ENCODE peak calls at places on chromosomes 6 and 20, in five cellular contexts. One of them, this sample, is unnamed.

GRCh38 chr20:22106308-22106938 is 401.0 kb downstream of the PAX1 start:
- DNase-seq in heart right ventricle: no peak
- DNase-seq in dorsolateral prefrontal cortex: no peak
- DNase-seq in cardiac muscle cell: no peak
- DNase-seq in CD4-positive, CD25-positive, alpha-beta regulatory T cell: no peak
- DNase-seq in this sample: no peak

GRCh38 chr20:8132015-8132631 is at the start of gene PLCB1:
- DNase-seq in cardiac muscle cell: peak; percentile 94
- DNase-seq in dorsolateral prefrontal cortex: peak; percentile 79
- DNase-seq in heart right ventricle: peak; percentile 88
- DNase-seq in CD4-positive, CD25-positive, alpha-beta regulatory T cell: peak; percentile 38
- DNase-seq in this sample: peak; percentile 73

GRCh38 chr6:28747631-28748157 is 176.1 kb downstream of the TRIM27 start:
- DNase-seq in CD4-positive, CD25-positive, alpha-beta regulatory T cell: no peak
- DNase-seq in cardiac muscle cell: peak; percentile 60
- DNase-seq in dorsolateral prefrontal cortex: no peak
- DNase-seq in heart right ventricle: no peak
- DNase-seq in this sample: peak; percentile 64

GRCh38 chr20:62119591-62120364 is 2.5 kb upstream of the LSM14B start:
- DNase-seq in CD4-positive, CD25-positive, alpha-beta regulatory T cell: no peak
- DNase-seq in cardiac muscle cell: no peak
- DNase-seq in heart right ventricle: peak; percentile 75
- DNase-seq in dorsolateral prefrontal cortex: no peak
- DNase-seq in this sample: no peak

GRCh38 chr6:106422551-106422950 is 62.0 kb downstream of the CRYBG1 start:
- DNase-seq in heart right ventricle: no peak
- DNase-seq in CD4-positive, CD25-positive, alpha-beta regulatory T cell: no peak
- DNase-seq in cardiac muscle cell: no peak
- DNase-seq in dorsolateral prefrontal cortex: no peak
- DNase-seq in this sample: no peak

GRCh38 chr20:23602261-23602660 is 3.5 kb downstream of the CST9 start:
- DNase-seq in dorsolateral prefrontal cortex: no peak
- DNase-seq in cardiac muscle cell: no peak
- DNase-seq in heart right ventricle: no peak
- DNase-seq in CD4-positive, CD25-positive, alpha-beta regulatory T cell: no peak
- DNase-seq in this sample: no peak

GRCh38 chr6:75752365-75752764 is 3.3 kb downstream of the MYO6 start:
- DNase-seq in cardiac muscle cell: no peak
- DNase-seq in dorsolateral prefrontal cortex: no peak
- DNase-seq in CD4-positive, CD25-positive, alpha-beta regulatory T cell: no peak
- DNase-seq in heart right ventricle: no peak
- DNase-seq in this sample: no peak

GRCh38 chr6:149140137-149140909 is 177.2 kb upstream of the TAB2 start:
- DNase-seq in dorsolateral prefrontal cortex: no peak
- DNase-seq in CD4-positive, CD25-positive, alpha-beta regulatory T cell: peak; percentile 47
- DNase-seq in cardiac muscle cell: peak; percentile 29
- DNase-seq in heart right ventricle: no peak
- DNase-seq in this sample: peak; percentile 85

GRCh38 chr20:23632711-23633573 is 4.8 kb downstream of the CST3 start:
- DNase-seq in heart right ventricle: no peak
- DNase-seq in dorsolateral prefrontal cortex: no peak
- DNase-seq in CD4-positive, CD25-positive, alpha-beta regulatory T cell: no peak
- DNase-seq in cardiac muscle cell: no peak
- DNase-seq in this sample: no peak

GRCh38 chr20:48008850-48009535 is 223.7 kb upstream of the SULF2 start:
- DNase-seq in cardiac muscle cell: peak; percentile 79
- DNase-seq in heart right ventricle: no peak
- DNase-seq in CD4-positive, CD25-positive, alpha-beta regulatory T cell: no peak
- DNase-seq in dorsolateral prefrontal cortex: no peak
- DNase-seq in this sample: no peak

GRCh38 chr6:151391021-151391470 is 313 bp downstream of the ZBTB2 start:
- DNase-seq in dorsolateral prefrontal cortex: peak; percentile 68
- DNase-seq in CD4-positive, CD25-positive, alpha-beta regulatory T cell: peak; percentile 87
- DNase-seq in heart right ventricle: peak; percentile 87
- DNase-seq in cardiac muscle cell: peak; percentile 79
- DNase-seq in this sample: peak; percentile 86

GRCh38 chr6:139613496-139613895 is 239.0 kb upstream of the CITED2 start:
- DNase-seq in cardiac muscle cell: no peak
- DNase-seq in heart right ventricle: no peak
- DNase-seq in dorsolateral prefrontal cortex: no peak
- DNase-seq in CD4-positive, CD25-positive, alpha-beta regulatory T cell: no peak
- DNase-seq in this sample: no peak

GRCh38 chr6:20056350-20056992 is 155.8 kb downstream of the MBOAT1 start:
- DNase-seq in cardiac muscle cell: peak; percentile 75
- DNase-seq in dorsolateral prefrontal cortex: no peak
- DNase-seq in CD4-positive, CD25-positive, alpha-beta regulatory T cell: no peak
- DNase-seq in heart right ventricle: no peak
- DNase-seq in this sample: peak; percentile 37

GRCh38 chr20:46022411-46023147 is 6.4 kb upstream of the SLC12A5 start:
- DNase-seq in heart right ventricle: peak; percentile 39
- DNase-seq in cardiac muscle cell: peak; percentile 48
- DNase-seq in dorsolateral prefrontal cortex: peak; percentile 73
- DNase-seq in CD4-positive, CD25-positive, alpha-beta regulatory T cell: peak; percentile 74
- DNase-seq in this sample: peak; percentile 71

GRCh38 chr20:23683807-23684206 is 5.0 kb downstream of the CST4 start:
- DNase-seq in CD4-positive, CD25-positive, alpha-beta regulatory T cell: no peak
- DNase-seq in cardiac muscle cell: no peak
- DNase-seq in dorsolateral prefrontal cortex: no peak
- DNase-seq in heart right ventricle: no peak
- DNase-seq in this sample: no peak

GRCh38 chr6:50821431-50822077 is 2.9 kb downstream of the TFAP2B start:
- DNase-seq in dorsolateral prefrontal cortex: no peak
- DNase-seq in cardiac muscle cell: no peak
- DNase-seq in CD4-positive, CD25-positive, alpha-beta regulatory T cell: no peak
- DNase-seq in heart right ventricle: no peak
- DNase-seq in this sample: no peak
- H3K4me3 ChIP-seq in dorsolateral prefrontal cortex: no peak overlapping the region
- H3K4me3 ChIP-seq in cardiac muscle cell: no peak overlapping the region
- H3K4me3 ChIP-seq in CD4-positive, CD25-positive, alpha-beta regulatory T cell: no peak overlapping the region
- H3K4me3 ChIP-seq in heart right ventricle: no peak overlapping the region
- H3K4me3 ChIP-seq in this sample: no peak overlapping the region

DNA sequence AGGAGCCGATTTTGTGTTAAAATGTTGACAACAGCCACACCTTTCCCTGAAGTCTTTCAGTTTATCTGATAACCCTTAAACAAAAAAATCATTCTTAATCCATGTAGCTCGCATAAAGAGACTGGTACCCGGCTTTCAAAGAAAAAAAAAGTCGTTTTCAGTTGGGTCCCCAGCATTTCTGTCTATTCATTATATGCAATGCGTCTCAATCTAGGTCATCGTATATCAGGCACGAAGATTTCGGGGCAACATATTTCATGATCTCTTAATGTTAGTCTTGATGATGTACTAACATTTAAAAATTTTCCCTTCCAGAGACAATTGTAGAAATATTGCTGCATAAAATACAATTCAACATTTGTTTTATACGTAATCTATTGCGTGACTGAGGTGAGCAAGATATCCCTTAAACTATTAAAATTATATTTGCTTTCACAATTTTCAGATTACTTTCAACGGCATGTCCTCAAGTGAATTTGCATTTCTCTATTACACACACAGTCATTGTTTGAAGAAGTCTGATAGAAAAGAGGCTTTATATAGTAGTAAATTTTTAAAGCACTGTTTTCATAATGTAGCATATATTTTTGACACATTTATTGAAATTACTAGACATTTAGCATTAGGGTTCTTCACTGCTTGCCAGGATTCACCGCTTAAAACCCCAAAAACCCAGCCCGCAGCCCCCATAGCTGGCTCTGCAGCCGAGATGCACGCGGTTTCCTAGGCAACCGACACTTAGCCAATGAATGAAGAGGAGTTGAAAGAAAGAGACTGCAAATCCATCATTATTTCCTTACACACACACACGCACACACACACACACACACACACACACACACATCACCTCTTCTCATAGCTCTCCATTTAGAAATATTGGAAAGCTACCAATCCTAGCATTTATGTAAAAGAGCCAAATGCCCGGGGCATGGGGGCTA is 3.1 kb upstream of the TUBB2B start:
- DNase-seq in dorsolateral prefrontal cortex: peak; percentile 69
- DNase-seq in CD4-positive, CD25-positive, alpha-beta regulatory T cell: no peak
- DNase-seq in cardiac muscle cell: no peak
- DNase-seq in heart right ventricle: no peak
- DNase-seq in this sample: no peak
- H3K4me3 ChIP-seq in dorsolateral prefrontal cortex: peak overlapping the region; percentile 71
- H3K4me3 ChIP-seq in CD4-positive, CD25-positive, alpha-beta regulatory T cell: no peak overlapping the region
- H3K4me3 ChIP-seq in cardiac muscle cell: peak overlapping the region; percentile 41
- H3K4me3 ChIP-seq in heart right ventricle: peak overlapping the region; percentile 56
- H3K4me3 ChIP-seq in this sample: no peak overlapping the region

DNA sequence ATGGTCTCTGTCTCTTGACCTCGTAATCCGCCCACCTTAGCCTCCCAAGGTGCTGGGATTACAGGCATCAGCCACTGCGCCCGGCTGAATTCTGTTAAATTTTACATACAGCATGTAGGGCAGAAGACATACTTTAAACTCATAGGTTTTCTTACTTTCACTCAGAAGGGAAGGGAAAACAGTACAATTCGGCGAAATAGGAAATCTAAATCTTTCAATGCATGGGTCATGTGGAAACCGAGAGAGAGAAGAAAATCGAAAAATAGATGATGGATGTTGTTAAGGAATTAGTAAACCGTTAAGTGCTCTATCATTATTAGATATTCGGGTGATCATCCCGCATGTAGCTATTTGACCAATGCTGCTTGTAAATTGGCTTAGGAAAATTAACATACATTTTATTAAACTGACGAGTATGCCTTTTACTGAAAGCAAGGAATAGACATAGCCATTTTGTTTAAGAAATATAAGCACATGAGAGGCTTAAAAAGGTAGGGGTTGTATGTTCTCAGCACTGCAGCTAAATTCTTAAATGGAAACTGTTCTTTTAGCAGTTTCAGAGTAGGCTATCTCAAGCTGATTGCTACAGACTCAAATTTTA is 164.7 kb upstream of the AGPAT4 start:
- DNase-seq in CD4-positive, CD25-positive, alpha-beta regulatory T cell: no peak
- DNase-seq in cardiac muscle cell: no peak
- DNase-seq in dorsolateral prefrontal cortex: no peak
- DNase-seq in heart right ventricle: no peak
- DNase-seq in this sample: no peak
- H3K4me3 ChIP-seq in CD4-positive, CD25-positive, alpha-beta regulatory T cell: no peak overlapping the region
- H3K4me3 ChIP-seq in cardiac muscle cell: no peak overlapping the region
- H3K4me3 ChIP-seq in dorsolateral prefrontal cortex: peak overlapping the region; percentile 29
- H3K4me3 ChIP-seq in heart right ventricle: no peak overlapping the region
- H3K4me3 ChIP-seq in this sample: no peak overlapping the region

GRCh38 chr20:44174996-44175766 is 11.8 kb downstream of the JPH2 start:
- DNase-seq in CD4-positive, CD25-positive, alpha-beta regulatory T cell: no peak
- DNase-seq in dorsolateral prefrontal cortex: no peak
- DNase-seq in cardiac muscle cell: no peak
- DNase-seq in heart right ventricle: peak; percentile 39
- DNase-seq in this sample: no peak

GRCh38 chr20:44173846-44174245 is 13.1 kb downstream of the JPH2 start:
- DNase-seq in heart right ventricle: no peak
- DNase-seq in dorsolateral prefrontal cortex: no peak
- DNase-seq in CD4-positive, CD25-positive, alpha-beta regulatory T cell: no peak
- DNase-seq in cardiac muscle cell: no peak
- DNase-seq in this sample: no peak

GRCh38 chr20:44180814-44181213 is 6.2 kb downstream of the JPH2 start:
- DNase-seq in CD4-positive, CD25-positive, alpha-beta regulatory T cell: no peak
- DNase-seq in dorsolateral prefrontal cortex: no peak
- DNase-seq in heart right ventricle: peak; percentile 83
- DNase-seq in cardiac muscle cell: peak; percentile 44
- DNase-seq in this sample: no peak

GRCh38 chr20:44173116-44173515 is 13.9 kb downstream of the JPH2 start:
- DNase-seq in heart right ventricle: no peak
- DNase-seq in dorsolateral prefrontal cortex: no peak
- DNase-seq in CD4-positive, CD25-positive, alpha-beta regulatory T cell: no peak
- DNase-seq in cardiac muscle cell: no peak
- DNase-seq in this sample: no peak

DNA sequence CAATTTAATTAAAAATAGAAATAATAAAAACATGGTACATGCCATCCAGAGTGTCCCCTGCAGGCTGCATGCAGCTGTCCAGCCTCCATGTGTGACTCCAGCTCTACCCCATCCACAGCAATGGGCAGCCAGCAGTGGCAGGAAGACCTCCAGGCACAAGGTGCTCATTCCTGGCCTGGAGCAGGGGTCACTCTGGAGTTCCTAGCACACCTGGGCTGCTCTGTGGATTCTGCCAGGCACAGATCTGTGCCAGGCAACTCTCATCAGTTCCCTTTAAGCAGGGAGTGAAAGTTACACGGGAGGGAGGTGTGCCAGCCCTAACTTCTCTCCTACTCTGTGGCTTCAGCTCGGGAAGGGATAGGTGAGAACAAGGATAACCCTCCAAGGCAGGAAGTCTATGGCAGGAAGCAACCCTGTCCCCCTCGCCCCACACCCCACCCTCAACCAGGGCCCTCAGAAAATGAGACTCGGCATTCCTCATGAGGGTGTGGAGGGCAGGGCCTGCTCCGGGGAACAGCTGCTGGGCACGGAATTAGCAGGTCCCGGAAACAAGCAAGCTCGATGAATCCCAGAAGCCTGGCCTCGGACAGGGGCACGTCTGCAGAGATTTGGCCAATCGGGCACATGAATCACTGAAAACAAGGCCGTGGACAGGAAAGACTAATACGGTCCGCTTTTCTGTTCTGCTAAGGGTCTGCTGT is 10.0 kb downstream of the JPH2 start:
- DNase-seq in heart right ventricle: no peak
- DNase-seq in dorsolateral prefrontal cortex: no peak
- DNase-seq in CD4-positive, CD25-positive, alpha-beta regulatory T cell: no peak
- DNase-seq in cardiac muscle cell: no peak
- DNase-seq in this sample: no peak
- H3K4me3 ChIP-seq in heart right ventricle: no peak overlapping the region
- H3K4me3 ChIP-seq in dorsolateral prefrontal cortex: no peak overlapping the region
- H3K4me3 ChIP-seq in CD4-positive, CD25-positive, alpha-beta regulatory T cell: no peak overlapping the region
- H3K4me3 ChIP-seq in cardiac muscle cell: no peak overlapping the region
- H3K4me3 ChIP-seq in this sample: no peak overlapping the region

GRCh38 chr6:44133003-44133931 is 5.9 kb downstream of the TMEM63B start:
- DNase-seq in heart right ventricle: peak; percentile 52
- DNase-seq in CD4-positive, CD25-positive, alpha-beta regulatory T cell: no peak
- DNase-seq in cardiac muscle cell: peak; percentile 63
- DNase-seq in dorsolateral prefrontal cortex: peak; percentile 64
- DNase-seq in this sample: no peak
- H3K4me3 ChIP-seq in heart right ventricle: no peak overlapping the region
- H3K4me3 ChIP-seq in CD4-positive, CD25-positive, alpha-beta regulatory T cell: no peak overlapping the region
- H3K4me3 ChIP-seq in cardiac muscle cell: no peak overlapping the region
- H3K4me3 ChIP-seq in dorsolateral prefrontal cortex: no peak overlapping the region
- H3K4me3 ChIP-seq in this sample: no peak overlapping the region